ENCODE peak calls at places on chromosomes 12 and 14, in seven cellular contexts. W, K, Q, S, Z, G and D are unnamed samples.
A peak's percentile ranks its signal among the peaks of the same experiment; 100 is the strongest.

GRCh38 chr12:128570191-128571065 is 253.3 kb downstream of the SLC15A4 start:
- DNase-seq in K (no peak), G (no peak), Z (no peak), W (no peak), S (no peak), Q (no peak), D (no peak)

GRCh38 chr12:91732086-91732485 is 413.6 kb downstream of the BTG1 start:
- DNase-seq in Z (no peak), G (peak; percentile 4), W (no peak), K (peak; percentile 46), S (no peak), Q (no peak), D (no peak)

GRCh38 chr12:27592548-27592947 is 68.5 kb downstream of the PPFIBP1 start:
- DNase-seq in W (no peak), Q (no peak), G (no peak), K (no peak), Z (no peak), S (no peak), D (no peak)

GRCh38 chr12:92634730-92635129 is 68.1 kb upstream of the PLEKHG7 start:
- DNase-seq in K (no peak), S (no peak), W (no peak), G (no peak), Q (no peak), Z (no peak), D (no peak)

GRCh38 chr14:65229431-65230286 is 127.3 kb upstream of the MAX start:
- DNase-seq in G (peak; percentile 54), Z (peak; percentile 76), Q (peak; percentile 30), S (peak; percentile 57), W (no peak), K (no peak), D (no peak)

GRCh38 chr12:27163048-27163715 is 80.8 kb upstream of the C12orf71 start:
- DNase-seq in Q (no peak), Z (no peak), S (no peak), G (peak; percentile 57), W (no peak), K (no peak), D (no peak)

GRCh38 chr12:24679135-24679534 is 269.8 kb downstream of the BCAT1 start:
- DNase-seq in K (no peak), G (no peak), Q (no peak), Z (no peak), S (no peak), W (no peak), D (no peak)

GRCh38 chr14:20413785-20414117 is 450 bp upstream of the TEP1 start:
- DNase-seq in Z (no peak), K (no peak), S (no peak), W (no peak), G (no peak), Q (no peak), D (no peak)

GRCh38 chr12:27639265-27639664 is 57.0 kb upstream of the REP15 start:
- DNase-seq in S (no peak), Q (no peak), Z (no peak), K (no peak), G (no peak), W (no peak), D (no peak)

GRCh38 chr14:99590746-99591555 is 13.1 kb downstream of the CCDC85C start:
- DNase-seq in K (no peak), Q (no peak), W (no peak), G (peak; percentile 75), Z (no peak), S (no peak), D (no peak)

GRCh38 chr14:101858791-101859537 is 97.5 kb downstream of the PPP2R5C start:
- DNase-seq in Z (no peak), G (no peak), S (no peak), W (no peak), Q (no peak), K (no peak), D (no peak)

GRCh38 chr12:103310871-103311270 is 184.9 kb downstream of the C12orf42 start:
- DNase-seq in G (no peak), S (no peak), W (no peak), Z (no peak), K (no peak), Q (no peak), D (no peak)

GRCh38 chr14:55245657-55246268 is 25.5 kb upstream of the FBXO34 start:
- DNase-seq in S (no peak), Q (no peak), G (peak; percentile 24), W (no peak), K (no peak), Z (no peak), D (no peak)

GRCh38 chr12:53585726-53586125 is 40.5 kb downstream of the ATF7 start:
- DNase-seq in S (no peak), Z (no peak), G (no peak), Q (no peak), W (no peak), K (no peak), D (no peak)

GRCh38 chr12:5073838-5074237 is 30.2 kb downstream of the KCNA5 start:
- DNase-seq in Q (no peak), G (peak; percentile 54), K (no peak), S (no peak), W (no peak), Z (no peak), D (no peak)

GRCh38 chr14:99745307-99745951 is 47.8 kb upstream of the EML1 start:
- DNase-seq in G (peak; percentile 85), Z (no peak), K (no peak), Q (no peak), S (no peak), W (no peak), D (no peak)

GRCh38 chr14:37036669-37037341 is 135.6 kb downstream of the SLC25A21 start:
- DNase-seq in G (peak; percentile 26), Q (no peak), S (no peak), Z (no peak), W (peak; percentile 63), K (no peak), D (no peak)

GRCh38 chr12:97595423-97595822 is 132.8 kb downstream of the RMST start:
- DNase-seq in S (no peak), Z (no peak), G (no peak), Q (no peak), W (no peak), K (no peak), D (no peak)

GRCh38 chr12:44476683-44477082 is 399.4 kb downstream of the NELL2 start:
- DNase-seq in G (no peak), Q (no peak), K (no peak), S (no peak), Z (no peak), W (no peak), D (no peak)